ENCODE peak calls at places on chromosomes 13 and 19, in six cellular contexts. I, G, V, C, Q and T are unnamed samples.

GRCh38 chr13:98349731-98350305 is 172.7 kb upstream of the RNF113B start:
- DNase-seq in I (no peak), G (no peak), V (peak; percentile 10), C (peak; percentile 21), Q (no peak), T (peak; percentile 22)

GRCh38 chr19:58451358-58452101 is at the start of gene ZNF324B:
- DNase-seq in I (peak; percentile 98), G (peak; percentile 71), V (peak; percentile 95), C (peak; percentile 94), Q (peak; percentile 93), T (peak; percentile 95)

GRCh38 chr19:827710-828321 is at the start of gene AZU1:
- DNase-seq in I (no peak), G (no peak), V (no peak), C (no peak), Q (no peak), T (peak; percentile 90)

GRCh38 chr13:51674276-51674675 is 90.0 kb downstream of the WDFY2 start:
- DNase-seq in I (no peak), G (no peak), V (no peak), C (no peak), Q (no peak), T (no peak)

GRCh38 chr19:58558623-58559274 is 338 bp upstream of the UBE2M start:
- DNase-seq in I (peak; percentile 93), G (peak; percentile 95), V (peak; percentile 99), C (peak; percentile 95), Q (peak; percentile 80), T (peak; percentile 98)

GRCh38 chr19:51111606-51112005 is 3.4 kb upstream of the CTU1 start:
- DNase-seq in I (peak; percentile 64), G (no peak), V (no peak), C (peak; percentile 14), Q (peak; percentile 35), T (peak; percentile 25)

GRCh38 chr13:100442095-100442832 is 146.3 kb downstream of the GGACT start:
- DNase-seq in I (no peak), G (no peak), V (no peak), C (no peak), Q (no peak), T (no peak)

GRCh38 chr19:5360003-5360820 is 19.6 kb upstream of the PTPRS start:
- DNase-seq in I (no peak), G (no peak), V (no peak), C (no peak), Q (no peak), T (no peak)

GRCh38 chr13:51874651-51875050 is 12.9 kb downstream of the CCDC70 start:
- DNase-seq in I (no peak), G (no peak), V (no peak), C (no peak), Q (no peak), T (no peak)

GRCh38 chr19:10149427-10149826 is 29.7 kb upstream of the EIF3G start:
- DNase-seq in I (no peak), G (no peak), V (no peak), C (no peak), Q (no peak), T (no peak)

GRCh38 chr19:1231729-1232128 is 6.1 kb downstream of the CBARP start:
- DNase-seq in I (no peak), G (no peak), V (no peak), C (no peak), Q (no peak), T (no peak)

GRCh38 chr19:29890392-29890791 is 51.6 kb upstream of the URI1 start:
- DNase-seq in I (no peak), G (no peak), V (no peak), C (no peak), Q (no peak), T (no peak)
- TF ChIP-seq MYC in I (no peak), G (no peak), V (no peak), C (no peak), Q (no peak), T (no peak)

DNA sequence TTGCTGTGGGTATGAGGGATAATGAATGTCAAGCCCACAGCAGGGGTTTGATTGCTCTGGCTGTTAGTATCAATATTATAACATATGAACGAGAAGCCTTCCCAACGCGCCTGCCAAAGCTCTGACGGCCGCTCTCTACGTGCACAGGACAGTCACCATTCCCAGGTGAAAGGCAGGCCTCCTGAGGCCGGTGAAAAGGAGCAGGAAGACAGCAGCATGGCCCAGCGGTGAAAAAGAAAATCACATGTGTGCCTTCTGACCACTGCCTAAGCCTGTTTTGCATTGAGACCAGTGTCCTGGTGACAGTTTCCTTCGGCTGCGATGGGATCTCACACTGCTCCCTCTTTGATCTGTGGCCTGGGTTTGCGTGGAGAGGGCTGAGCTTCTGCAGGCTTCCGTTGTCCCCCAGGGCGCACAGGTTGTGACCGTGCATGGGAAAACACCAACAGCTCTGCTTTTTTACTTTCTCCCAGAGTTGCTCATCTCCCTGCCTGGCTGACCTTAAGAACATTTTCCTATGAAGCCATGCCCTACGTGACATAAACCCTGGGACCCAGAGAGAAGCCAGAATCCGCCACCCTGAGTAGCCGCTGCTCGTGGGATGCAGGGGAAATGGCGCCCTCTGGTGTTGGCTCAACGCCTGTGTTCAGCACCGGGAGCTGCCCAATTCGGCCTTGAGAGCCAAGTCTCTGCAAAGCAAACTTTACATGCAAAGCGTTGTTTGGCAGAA is 112.0 kb upstream of the GPR12 start:
- DNase-seq in I (peak; percentile 8), G (no peak), V (peak; percentile 29), C (peak; percentile 31), Q (peak; percentile 53), T (peak; percentile 80)
- TF ChIP-seq MAX in I (no peak), G (no peak), V (no peak), C (no peak), Q (no peak), T (no peak)

GRCh38 chr19:30228113-30228725 is 144.0 kb upstream of the ZNF536 start:
- DNase-seq in I (no peak), G (no peak), V (no peak), C (no peak), Q (no peak), T (no peak)

GRCh38 chr19:30227071-30227621 is 145.0 kb upstream of the ZNF536 start:
- DNase-seq in I (peak; percentile 48), G (no peak), V (peak; percentile 1), C (no peak), Q (no peak), T (no peak)

GRCh38 chr19:30228726-30229523 is 143.3 kb upstream of the ZNF536 start:
- DNase-seq in I (no peak), G (no peak), V (no peak), C (no peak), Q (no peak), T (no peak)

GRCh38 chr19:30226464-30227070 is 145.6 kb upstream of the ZNF536 start:
- DNase-seq in I (peak; percentile 40), G (no peak), V (no peak), C (no peak), Q (no peak), T (no peak)

DNA sequence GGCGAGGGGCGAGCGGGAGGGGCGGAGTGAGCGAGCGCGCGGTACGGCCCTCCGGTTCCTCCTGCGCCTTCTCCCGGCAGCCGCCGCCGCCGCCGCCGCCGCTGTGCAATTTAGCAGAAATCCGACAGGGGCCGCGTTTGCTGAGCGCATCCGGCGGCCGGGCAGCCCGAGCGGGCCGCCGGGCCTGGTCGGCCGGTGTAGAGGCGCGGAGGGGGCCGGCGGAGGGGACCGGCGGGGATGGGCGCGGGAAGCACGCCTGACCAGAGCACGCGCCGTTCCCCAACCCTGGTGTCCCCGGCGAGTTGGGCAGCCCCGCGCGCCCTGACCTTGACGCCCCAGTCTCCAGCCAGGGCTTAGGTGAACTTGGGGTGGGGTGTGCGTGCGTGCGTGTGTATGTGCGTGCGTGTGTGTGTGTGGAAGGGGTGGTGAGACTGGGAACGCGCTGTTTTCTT is 144.5 kb upstream of the ZNF536 start:
- DNase-seq in I (peak; percentile 89), G (no peak), V (peak; percentile 36), C (peak; percentile 17), Q (peak; percentile 50), T (peak; percentile 58)
- TF ChIP-seq CTCF in I (peak; percentile 72), G (peak; percentile 16), V (peak; percentile 44), C (peak; percentile 65), Q (peak; percentile 80), T (no peak)

GRCh38 chr19:12346896-12347295 is 13.5 kb upstream of the ZNF563 start:
- DNase-seq in I (no peak), G (no peak), V (no peak), C (peak; percentile 58), Q (no peak), T (peak; percentile 55)
- TF ChIP-seq MYC in I (no peak), G (no peak), V (no peak), C (no peak), Q (no peak), T (no peak)